ENCODE peak calls at places on chromosomes 1 and 21, in seven cellular contexts. C is SJSA1, A is left ventricle myocardium inferior, K is left lung, H is neuronal stem cell, Y is cardiac muscle cell, E is uterus. B is an unnamed sample. For H3K9me3, the result is how much of the 10 kb centered on the place peaks cover.

GRCh38 chr1:244246334-244246733 is 195.3 kb downstream of the ZBTB18 start:
- DNase-seq in C (no peak), A (no peak), K (no peak), H (no peak), Y (no peak), E (no peak), B (no peak)

GRCh38 chr1:119542492-119542946 is 35.5 kb downstream of the HSD3B1 start:
- DNase-seq in C (no peak), A (no peak), K (no peak), H (no peak), Y (no peak), E (no peak), B (no peak)

GRCh38 chr1:20753589-20753988 is 21.1 kb upstream of the SH2D5 start:
- DNase-seq in C (no peak), A (no peak), K (no peak), H (no peak), Y (no peak), E (no peak), B (no peak)

GRCh38 chr1:235781807-235782206 is 84.9 kb downstream of the LYST start:
- DNase-seq in C (no peak), A (no peak), K (no peak), H (no peak), Y (no peak), E (no peak), B (no peak)

GRCh38 chr1:54542120-54542961 is 5.7 kb upstream of the ACOT11 start:
- DNase-seq in C (peak), A (peak), K (peak), H (peak), Y (peak), E (peak), B (peak)

GRCh38 chr1:241834733-241835377 is 13.1 kb upstream of the EXO1 start:
- DNase-seq in C (no peak), A (no peak), K (no peak), H (no peak), Y (peak), E (no peak), B (no peak)

GRCh38 chr1:159775716-159776115 is 5.0 kb upstream of the DUSP23 start:
- DNase-seq in C (no peak), A (no peak), K (no peak), H (no peak), Y (no peak), E (no peak), B (no peak)

GRCh38 chr1:15974855-15975254 is 1.0 kb downstream of the ZBTB17 start:
- DNase-seq in C (no peak), A (no peak), K (no peak), H (no peak), Y (no peak), E (no peak), B (no peak)

GRCh38 chr1:187477103-187477502 is 648.4 kb downstream of the PLA2G4A start:
- DNase-seq in C (no peak), A (no peak), K (no peak), H (no peak), Y (no peak), E (no peak), B (no peak)

GRCh38 chr1:96075704-96076455 is 645.7 kb upstream of the PTBP2 start:
- DNase-seq in C (no peak), A (no peak), K (no peak), H (no peak), Y (no peak), E (no peak), B (no peak)

GRCh38 chr1:46110521-46110920 is 21.9 kb downstream of the PIK3R3 start:
- DNase-seq in C (no peak), A (no peak), K (no peak), H (no peak), Y (no peak), E (no peak), B (no peak)

GRCh38 chr1:222065234-222065633 is 323.3 kb upstream of the DUSP10 start:
- DNase-seq in C (no peak), A (no peak), K (no peak), H (no peak), Y (no peak), E (no peak), B (no peak)

GRCh38 chr1:23449306-23449705 is 24.8 kb upstream of the TCEA3 start:
- DNase-seq in C (no peak), A (no peak), K (no peak), H (no peak), Y (no peak), E (no peak), B (no peak)

GRCh38 chr1:5227114-5227513 is 572.7 kb downstream of the AJAP1 start:
- DNase-seq in C (no peak), A (no peak), K (no peak), H (no peak), Y (no peak), E (no peak), B (no peak)

GRCh38 chr1:230083746-230084407 is 16.8 kb downstream of the GALNT2 start:
- DNase-seq in C (peak), A (no peak), K (no peak), H (no peak), Y (no peak), E (no peak), B (no peak)

GRCh38 chr1:85297855-85298629 is 21.6 kb upstream of the BCL10 start:
- DNase-seq in C (peak), A (no peak), K (no peak), H (no peak), Y (no peak), E (peak), B (no peak)

GRCh38 chr1:175525222-175525621 is 218.2 kb downstream of the TNR start:
- DNase-seq in C (no peak), A (no peak), K (no peak), H (no peak), Y (no peak), E (no peak), B (no peak)

GRCh38 chr1:201749059-201749458 is 79.9 kb upstream of the IPO9 start:
- DNase-seq in C (no peak), A (no peak), K (no peak), H (no peak), Y (no peak), E (no peak), B (no peak)

GRCh38 chr1:150162582-150162861 is 12.8 kb downstream of the PLEKHO1 start:
- DNase-seq in C (no peak), A (no peak), K (no peak), H (no peak), Y (no peak), E (no peak), B (no peak)
- H3K4me3 ChIP-seq in C (no peak), A (peak), K (peak), H (peak), Y (peak), E (peak), B (no peak)

GRCh38 chr21:40015818-40016217 is 148.6 kb downstream of the PCP4 start:
- DNase-seq in C (peak), A (no peak), K (no peak), H (no peak), Y (no peak), E (no peak), B (no peak)

GRCh38 chr21:40016234-40016633 is 149.0 kb downstream of the PCP4 start:
- DNase-seq in C (no peak), A (no peak), K (no peak), H (no peak), Y (no peak), E (no peak), B (no peak)

GRCh38 chr21:40014394-40014793 is 147.2 kb downstream of the PCP4 start:
- DNase-seq in C (peak), A (no peak), K (no peak), H (no peak), Y (no peak), E (no peak), B (no peak)

GRCh38 chr21:40011371-40011770 is 144.1 kb downstream of the PCP4 start:
- DNase-seq in C (no peak), A (no peak), K (no peak), H (no peak), Y (no peak), E (no peak), B (no peak)

GRCh38 chr21:40013001-40013735 is 145.9 kb downstream of the PCP4 start:
- DNase-seq in C (no peak), A (no peak), K (no peak), H (no peak), Y (no peak), E (no peak), B (no peak)
- H3K9me3 ChIP-seq in C (under half), A (under half), K (under half), H (under half), Y (under half), E (under half), B (under half)

DNA sequence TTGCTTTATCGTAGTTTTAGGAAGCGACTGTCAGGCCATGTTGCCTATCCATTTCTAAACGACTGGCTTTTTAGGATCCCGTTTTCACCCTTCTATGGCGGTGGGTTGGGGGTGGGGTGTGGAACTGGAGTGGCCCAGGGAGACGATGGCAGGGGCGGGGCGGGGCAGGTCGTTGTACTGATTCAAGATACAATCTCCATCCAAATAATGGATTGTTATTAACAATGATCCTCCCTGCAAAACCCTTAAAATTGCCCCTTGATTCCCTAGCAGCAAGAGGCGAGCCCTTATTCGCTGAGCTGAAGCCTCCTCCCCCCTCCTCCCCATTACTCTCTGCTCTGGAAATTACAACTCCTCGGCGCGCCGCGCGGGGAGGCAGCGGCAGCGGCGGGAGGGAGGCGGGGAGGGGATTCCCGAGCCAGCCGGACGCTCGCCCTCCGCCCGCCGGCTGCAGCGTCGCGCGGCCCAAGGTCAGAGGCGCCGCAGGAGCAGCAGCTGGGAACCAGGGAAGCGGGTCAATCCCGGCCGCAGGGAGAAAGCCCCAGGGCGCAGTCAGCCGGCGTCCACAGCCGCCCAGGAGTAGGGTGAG is at the start of gene TRIM67:
- DNase-seq in C (no peak), A (no peak), K (no peak), H (no peak), Y (peak), E (no peak), B (no peak)
- H3K4me3 ChIP-seq in C (peak), A (peak), K (peak), H (peak), Y (peak), E (no peak), B (peak)

DNA sequence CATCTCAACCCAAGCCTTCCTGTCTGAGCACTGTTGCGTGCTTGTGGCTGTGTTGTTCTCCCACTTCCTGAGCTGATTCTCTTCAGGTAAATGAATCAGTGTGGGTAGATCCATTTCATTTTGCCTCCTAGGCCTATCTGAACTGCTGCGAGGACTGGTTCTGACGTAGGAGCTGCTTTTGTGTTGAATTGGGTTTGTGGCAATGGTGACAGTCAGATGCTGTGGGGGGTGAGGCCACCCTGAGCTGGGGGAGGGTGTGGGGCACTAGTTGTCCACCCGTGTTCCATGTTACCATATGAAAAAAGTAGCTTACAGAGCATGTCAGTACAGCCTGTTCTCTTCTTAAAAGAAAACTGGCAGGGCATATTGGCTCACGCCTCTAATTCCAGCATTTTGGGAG is 81.5 kb downstream of the MRPS6 start:
- DNase-seq in C (no peak), A (no peak), K (no peak), H (no peak), Y (no peak), E (no peak), B (no peak)
- H3K9me3 ChIP-seq in C (under half), A (under half), K (under half), H (under half), Y (under half), E (under half), B (under half)

GRCh38 chr21:32921632-32922230 is 104.0 kb upstream of the OLIG2 start:
- DNase-seq in C (no peak), A (no peak), K (peak), H (no peak), Y (no peak), E (no peak), B (peak)
- H3K4me3 ChIP-seq in C (no peak), A (no peak), K (no peak), H (no peak), Y (no peak), E (no peak), B (no peak)

GRCh38 chr1:232678185-232678886 is 48.4 kb upstream of the SIPA1L2 start:
- DNase-seq in C (no peak), A (no peak), K (no peak), H (no peak), Y (no peak), E (no peak), B (no peak)
- H3K9me3 ChIP-seq in C (under half), A (under half), K (under half), H (under half), Y (under half), E (under half), B (under half)

GRCh38 chr1:24726741-24727140 is 18.5 kb upstream of the CLIC4 start:
- DNase-seq in C (no peak), A (no peak), K (no peak), H (no peak), Y (no peak), E (no peak), B (no peak)
- H3K4me3 ChIP-seq in C (no peak), A (no peak), K (no peak), H (no peak), Y (no peak), E (no peak), B (no peak)